ENCODE peak calls at places on chromosomes 2 and 18, in five cellular contexts. X, V, R, C and O are unnamed samples.

GRCh38 chr2:179596018-179596417 is 265.4 kb downstream of the ZNF385B start:
- DNase-seq in X (no peak), V (no peak), R (no peak), C (no peak), O (no peak)

GRCh38 chr18:12659904-12660605 is 2.1 kb upstream of the SPIRE1 start:
- DNase-seq in X (peak), V (peak), R (peak), C (peak), O (peak)

GRCh38 chr18:44945847-44946490 is 265.3 kb downstream of the SETBP1 start:
- DNase-seq in X (no peak), V (no peak), R (no peak), C (no peak), O (no peak)

GRCh38 chr2:197711576-197711975 is 6.4 kb downstream of the MARS2 start:
- DNase-seq in X (no peak), V (no peak), R (no peak), C (no peak), O (no peak)

GRCh38 chr2:75403991-75404428 is 156.7 kb downstream of the EVA1A start:
- DNase-seq in X (peak), V (no peak), R (no peak), C (peak), O (no peak)

GRCh38 chr2:39631715-39632114 is 34.0 kb upstream of the TMEM178A start:
- DNase-seq in X (no peak), V (no peak), R (no peak), C (no peak), O (no peak)

GRCh38 chr18:63394954-63395353 is 27.3 kb downstream of the VPS4B start:
- DNase-seq in X (no peak), V (no peak), R (no peak), C (no peak), O (no peak)

GRCh38 chr2:195819276-195819675 is 162.2 kb downstream of the SLC39A10 start:
- DNase-seq in X (no peak), V (no peak), R (no peak), C (no peak), O (no peak)

GRCh38 chr2:217107480-217107879 is 247.6 kb upstream of the TNP1 start:
- DNase-seq in X (no peak), V (no peak), R (no peak), C (no peak), O (no peak)

GRCh38 chr18:7958081-7958896 is 391.2 kb downstream of the PTPRM start:
- DNase-seq in X (no peak), V (no peak), R (no peak), C (no peak), O (no peak)

GRCh38 chr2:128456281-128456680 is 137.6 kb upstream of the HS6ST1 start:
- DNase-seq in X (no peak), V (no peak), R (no peak), C (no peak), O (no peak)

GRCh38 chr2:455046-455705 is 167.3 kb upstream of the ALKAL2 start:
- DNase-seq in X (no peak), V (no peak), R (no peak), C (no peak), O (no peak)

GRCh38 chr2:224369028-224369632 is 32.8 kb downstream of the FAM124B start:
- DNase-seq in X (peak), V (no peak), R (no peak), C (peak), O (no peak)

GRCh38 chr18:48408111-48408726 is 964 bp downstream of the ZBTB7C start:
- DNase-seq in X (no peak), V (peak), R (no peak), C (no peak), O (no peak)

GRCh38 chr2:36770542-36771287 is 74.2 kb downstream of the VIT start:
- DNase-seq in X (no peak), V (no peak), R (peak), C (peak), O (no peak)

GRCh38 chr2:72988041-72988440 is 70.7 kb downstream of the EMX1 start:
- DNase-seq in X (no peak), V (no peak), R (no peak), C (no peak), O (no peak)

GRCh38 chr2:168033966-168034365 is 213.4 kb downstream of the STK39 start:
- DNase-seq in X (no peak), V (no peak), R (no peak), C (no peak), O (no peak)

GRCh38 chr2:160490760-160491367 is 2.7 kb downstream of the RBMS1 start:
- DNase-seq in X (no peak), V (no peak), R (no peak), C (no peak), O (no peak)

GRCh38 chr2:12903272-12903671 is 186.5 kb downstream of the TRIB2 start:
- DNase-seq in X (no peak), V (no peak), R (no peak), C (no peak), O (no peak)

GRCh38 chr2:45652090-45653050 is 895 bp downstream of the PRKCE start:
- DNase-seq in X (peak), V (peak), R (no peak), C (peak), O (peak)

GRCh38 chr2:233996436-233996835 is 54.1 kb upstream of the SPP2 start:
- DNase-seq in X (no peak), V (no peak), R (no peak), C (no peak), O (no peak)